ENCODE peak calls at places on chromosomes 4 and X, in seven cellular contexts. T is NB4, J is A549, S is esophagus squamous epithelium, Z is ovary, Y is HCT116, B is stomach. H is an unnamed sample.

GRCh38 chrX:110086916-110087484 is 84.1 kb downstream of the TMEM164 start:
- DNase-seq in T (peak), J (peak), S (no peak), Z (no peak), Y (peak), B (no peak), H (no peak)

GRCh38 chr4:52983563-52984303 is 121.6 kb downstream of the RASL11B start:
- DNase-seq in T (peak), J (peak), S (no peak), Z (no peak), Y (peak), B (no peak), H (peak)

GRCh38 chr4:1731180-1731579 is 9.9 kb downstream of the TACC3 start:
- DNase-seq in T (no peak), J (no peak), S (no peak), Z (no peak), Y (no peak), B (no peak), H (no peak)

GRCh38 chr4:168919706-168920324 is 90.2 kb downstream of the CBR4 start:
- DNase-seq in T (no peak), J (no peak), S (no peak), Z (no peak), Y (no peak), B (no peak), H (no peak)

GRCh38 chr4:145154573-145154972 is 25.8 kb downstream of the OTUD4 start:
- DNase-seq in T (no peak), J (peak), S (no peak), Z (no peak), Y (no peak), B (no peak), H (no peak)

GRCh38 chr4:3389879-3390840 is 51.6 kb upstream of the HGFAC start:
- DNase-seq in T (no peak), J (no peak), S (no peak), Z (no peak), Y (no peak), B (no peak), H (no peak)

GRCh38 chr4:123819362-123820035 is 422.9 kb downstream of the SPRY1 start:
- DNase-seq in T (no peak), J (no peak), S (no peak), Z (no peak), Y (no peak), B (no peak), H (no peak)

GRCh38 chr4:145799225-145799624 is 119.3 kb downstream of the C4orf51 start:
- DNase-seq in T (no peak), J (no peak), S (no peak), Z (no peak), Y (no peak), B (no peak), H (no peak)

GRCh38 chrX:113802837-113803236 is 781.0 kb upstream of the HTR2C start:
- DNase-seq in T (no peak), J (no peak), S (no peak), Z (no peak), Y (no peak), B (no peak), H (no peak)

GRCh38 chr4:151325320-151326246 is at the start of gene SH3D19:
- DNase-seq in T (no peak), J (peak), S (no peak), Z (peak), Y (peak), B (peak), H (peak)

GRCh38 chr4:61223385-61223784 is 23.3 kb downstream of the ADGRL3 start:
- DNase-seq in T (no peak), J (no peak), S (no peak), Z (no peak), Y (no peak), B (no peak), H (no peak)

GRCh38 chr4:6198278-6198677 is 2.1 kb downstream of the JAKMIP1 start:
- DNase-seq in T (no peak), J (no peak), S (no peak), Z (no peak), Y (no peak), B (no peak), H (no peak)

GRCh38 chr4:150136036-150136435 is 57.8 kb downstream of the DCLK2 start:
- DNase-seq in T (no peak), J (no peak), S (no peak), Z (no peak), Y (no peak), B (no peak), H (no peak)

GRCh38 chrX:146581981-146582712 is 227.4 kb upstream of the CXorf51B start:
- DNase-seq in T (no peak), J (no peak), S (no peak), Z (no peak), Y (no peak), B (no peak), H (no peak)

GRCh38 chr4:150771374-150771773 is 189.4 kb downstream of the MAB21L2 start:
- DNase-seq in T (no peak), J (no peak), S (no peak), Z (no peak), Y (no peak), B (no peak), H (no peak)

GRCh38 chr4:8051644-8052043 is 107.0 kb downstream of the ABLIM2 start:
- DNase-seq in T (no peak), J (no peak), S (no peak), Z (no peak), Y (no peak), B (no peak), H (no peak)

GRCh38 chr4:48016141-48017107 is at the start of the genes CNGA1 and NIPAL1:
- DNase-seq in T (peak), J (peak), S (peak), Z (peak), Y (peak), B (peak), H (peak)
- TF ChIP-seq POLR2A in T (no peak), J (no peak), S (peak), Z (no peak), Y (peak), B (no peak), H (peak)

DNA sequence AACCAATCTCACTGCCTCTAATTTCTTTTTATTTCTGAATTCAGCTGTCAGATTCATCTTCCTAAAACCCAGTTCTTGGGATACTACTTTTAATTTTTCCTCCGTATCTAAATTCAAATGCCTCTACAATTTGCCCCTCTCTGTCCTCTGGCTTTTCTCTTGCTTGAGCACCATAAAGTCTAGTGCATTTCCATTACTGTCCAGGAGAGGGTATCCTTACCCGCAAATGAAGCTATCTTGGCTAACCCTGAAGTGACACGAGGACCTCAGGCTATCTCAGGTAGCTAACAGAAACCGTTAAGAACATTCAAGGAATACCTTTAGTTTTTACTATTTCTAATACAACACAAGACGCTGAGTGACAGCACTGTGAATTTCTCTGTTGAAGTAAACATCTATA is 49.4 kb upstream of the PRR32 start:
- DNase-seq in T (peak), J (peak), S (no peak), Z (no peak), Y (no peak), B (no peak), H (no peak)
- TF ChIP-seq CTCF in T (peak), J (no peak), S (no peak), Z (no peak), Y (no peak), B (peak), H (no peak)

GRCh38 chrX:118495061-118495921 is at the start of gene DOCK11:
- DNase-seq in T (peak), J (peak), S (peak), Z (peak), Y (no peak), B (peak), H (peak)
- TF ChIP-seq POLR2A in T (peak), J (no peak), S (peak), Z (no peak), Y (no peak), B (no peak), H (no peak)

DNA sequence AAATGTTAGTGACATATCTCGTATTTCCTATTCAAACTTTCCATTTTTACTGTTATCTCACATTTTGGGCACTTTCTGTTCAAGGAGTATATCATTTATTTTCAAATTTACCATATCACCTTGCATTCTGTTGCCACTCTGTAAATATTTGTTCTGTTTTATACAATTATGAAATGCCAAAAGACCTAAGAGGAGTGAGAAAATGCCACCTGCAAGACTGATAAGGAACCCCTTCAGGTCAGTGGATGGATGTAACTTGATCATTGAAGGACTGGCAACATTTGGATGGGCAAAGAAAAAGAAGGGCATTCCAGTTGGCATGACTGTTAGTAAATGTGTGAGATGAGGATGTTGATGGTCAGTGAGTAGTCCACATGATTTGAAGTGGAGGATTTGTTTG is 79.1 kb downstream of the OTC start:
- DNase-seq in T (no peak), J (no peak), S (no peak), Z (no peak), Y (no peak), B (no peak), H (no peak)
- TF ChIP-seq CTCF in T (no peak), J (no peak), S (no peak), Z (no peak), Y (no peak), B (no peak), H (no peak)

GRCh38 chr4:182918044-182918607 is 940 bp upstream of the DCTD start:
- DNase-seq in T (no peak), J (no peak), S (no peak), Z (no peak), Y (no peak), B (no peak), H (no peak)

GRCh38 chr4:182916483-182917181 is 554 bp downstream of the DCTD start:
- DNase-seq in T (peak), J (peak), S (peak), Z (peak), Y (no peak), B (peak), H (peak)

GRCh38 chr4:182918791-182919302 is 1.7 kb upstream of the DCTD start:
- DNase-seq in T (peak), J (no peak), S (no peak), Z (no peak), Y (no peak), B (no peak), H (no peak)

GRCh38 chr4:182914357-182914756 is 2.8 kb downstream of the DCTD start:
- DNase-seq in T (peak), J (no peak), S (no peak), Z (no peak), Y (no peak), B (no peak), H (no peak)

GRCh38 chr4:182917182-182918043 is at the start of gene DCTD:
- DNase-seq in T (peak), J (no peak), S (peak), Z (peak), Y (no peak), B (peak), H (peak)
- TF ChIP-seq POLR2A in T (peak), J (peak), S (peak), Z (peak), Y (peak), B (no peak), H (peak)

DNA sequence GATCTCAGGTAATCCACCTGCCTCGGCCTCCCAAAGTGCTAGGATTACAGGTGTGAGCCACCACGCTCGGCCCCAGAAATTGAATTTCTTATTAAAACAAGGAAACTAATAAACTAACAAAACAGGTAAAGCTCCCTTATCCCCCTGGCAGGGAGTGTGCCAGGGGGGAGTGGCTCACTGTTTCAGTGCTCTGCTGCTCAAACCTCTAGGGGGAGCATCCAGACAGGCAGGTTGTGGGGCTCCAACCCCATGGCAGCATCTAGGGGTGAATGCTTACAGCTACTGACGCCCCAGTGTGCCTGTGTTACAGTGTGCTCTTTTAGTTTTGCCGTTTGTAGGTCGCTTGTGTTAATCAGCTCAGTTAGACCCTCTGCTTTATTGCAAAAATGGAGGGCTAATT is 605.0 kb downstream of the GABRG1 start:
- DNase-seq in T (no peak), J (no peak), S (no peak), Z (no peak), Y (no peak), B (no peak), H (no peak)
- TF ChIP-seq CTCF in T (no peak), J (no peak), S (no peak), Z (no peak), Y (no peak), B (no peak), H (no peak)